ENCODE peak calls at places on chromosomes 2 and 18, in nine cellular contexts. One of them, this sample, is unnamed.

GRCh38 chr2:238973038-238973772 is 125.3 kb downstream of the TWIST2 start:
- DNase-seq in LNCaP clone FGC: no peak
- DNase-seq in pancreas: no peak
- DNase-seq in spleen: no peak
- DNase-seq in Calu3: no peak
- DNase-seq in uterus: peak; percentile 27
- DNase-seq in cardiac fibroblast: no peak
- DNase-seq in cardiac muscle cell: no peak
- DNase-seq in HFFc6: peak; percentile 52
- DNase-seq in this sample: no peak

GRCh38 chr2:134906726-134907125 is 11.9 kb upstream of the CCNT2 start:
- DNase-seq in LNCaP clone FGC: no peak
- DNase-seq in pancreas: no peak
- DNase-seq in spleen: no peak
- DNase-seq in Calu3: no peak
- DNase-seq in uterus: no peak
- DNase-seq in cardiac fibroblast: no peak
- DNase-seq in cardiac muscle cell: no peak
- DNase-seq in HFFc6: no peak
- DNase-seq in this sample: no peak

GRCh38 chr2:56266761-56267411 is 83.1 kb downstream of the CCDC85A start:
- DNase-seq in LNCaP clone FGC: no peak
- DNase-seq in pancreas: no peak
- DNase-seq in spleen: no peak
- DNase-seq in Calu3: no peak
- DNase-seq in uterus: no peak
- DNase-seq in cardiac fibroblast: no peak
- DNase-seq in cardiac muscle cell: no peak
- DNase-seq in HFFc6: no peak
- DNase-seq in this sample: no peak

GRCh38 chr2:159755788-159756187 is 42.2 kb downstream of the CD302 start:
- DNase-seq in LNCaP clone FGC: no peak
- DNase-seq in pancreas: no peak
- DNase-seq in spleen: no peak
- DNase-seq in Calu3: peak; percentile 52
- DNase-seq in uterus: no peak
- DNase-seq in cardiac fibroblast: peak; percentile 44
- DNase-seq in cardiac muscle cell: peak; percentile 2
- DNase-seq in HFFc6: peak; percentile 58
- DNase-seq in this sample: no peak

GRCh38 chr2:233414273-233414654 is 60.0 kb downstream of the DGKD start:
- DNase-seq in LNCaP clone FGC: no peak
- DNase-seq in pancreas: no peak
- DNase-seq in spleen: no peak
- DNase-seq in Calu3: peak; percentile 55
- DNase-seq in uterus: no peak
- DNase-seq in cardiac fibroblast: no peak
- DNase-seq in cardiac muscle cell: no peak
- DNase-seq in HFFc6: peak; percentile 19
- DNase-seq in this sample: no peak

GRCh38 chr2:120262150-120262549 is 9.5 kb downstream of the RALB start:
- DNase-seq in LNCaP clone FGC: no peak
- DNase-seq in pancreas: no peak
- DNase-seq in spleen: no peak
- DNase-seq in Calu3: no peak
- DNase-seq in uterus: no peak
- DNase-seq in cardiac fibroblast: no peak
- DNase-seq in cardiac muscle cell: no peak
- DNase-seq in HFFc6: no peak
- DNase-seq in this sample: no peak

GRCh38 chr2:28603821-28604220 is 108.0 kb downstream of the PLB1 start:
- DNase-seq in LNCaP clone FGC: no peak
- DNase-seq in pancreas: no peak
- DNase-seq in spleen: peak; percentile 62
- DNase-seq in Calu3: no peak
- DNase-seq in uterus: no peak
- DNase-seq in cardiac fibroblast: no peak
- DNase-seq in cardiac muscle cell: no peak
- DNase-seq in HFFc6: no peak
- DNase-seq in this sample: no peak

GRCh38 chr2:41947701-41948396 is 100.0 kb upstream of the PKDCC start:
- DNase-seq in LNCaP clone FGC: no peak
- DNase-seq in pancreas: no peak
- DNase-seq in spleen: no peak
- DNase-seq in Calu3: no peak
- DNase-seq in uterus: peak; percentile 54
- DNase-seq in cardiac fibroblast: no peak
- DNase-seq in cardiac muscle cell: peak; percentile 97
- DNase-seq in HFFc6: no peak
- DNase-seq in this sample: no peak

GRCh38 chr18:5196253-5197031 is 615 bp downstream of the AKAIN1 start:
- DNase-seq in LNCaP clone FGC: no peak
- DNase-seq in pancreas: peak; percentile 47
- DNase-seq in spleen: no peak
- DNase-seq in Calu3: no peak
- DNase-seq in uterus: no peak
- DNase-seq in cardiac fibroblast: no peak
- DNase-seq in cardiac muscle cell: peak; percentile 31
- DNase-seq in HFFc6: no peak
- DNase-seq in this sample: no peak

GRCh38 chr2:130836501-130837174 is at the start of gene ARHGEF4:
- DNase-seq in LNCaP clone FGC: peak; percentile 19
- DNase-seq in pancreas: peak; percentile 93
- DNase-seq in spleen: peak; percentile 73
- DNase-seq in Calu3: peak; percentile 87
- DNase-seq in uterus: no peak
- DNase-seq in cardiac fibroblast: no peak
- DNase-seq in cardiac muscle cell: peak; percentile 71
- DNase-seq in HFFc6: no peak
- DNase-seq in this sample: no peak

GRCh38 chr2:226366920-226367319 is 432.7 kb downstream of the IRS1 start:
- DNase-seq in LNCaP clone FGC: no peak
- DNase-seq in pancreas: no peak
- DNase-seq in spleen: no peak
- DNase-seq in Calu3: no peak
- DNase-seq in uterus: no peak
- DNase-seq in cardiac fibroblast: no peak
- DNase-seq in cardiac muscle cell: no peak
- DNase-seq in HFFc6: no peak
- DNase-seq in this sample: no peak

GRCh38 chr2:215530191-215530968 is 94.5 kb upstream of the FN1 start:
- DNase-seq in LNCaP clone FGC: no peak
- DNase-seq in pancreas: no peak
- DNase-seq in spleen: no peak
- DNase-seq in Calu3: no peak
- DNase-seq in uterus: no peak
- DNase-seq in cardiac fibroblast: peak; percentile 84
- DNase-seq in cardiac muscle cell: no peak
- DNase-seq in HFFc6: peak; percentile 30
- DNase-seq in this sample: no peak

GRCh38 chr2:155485141-155485842 is 786.8 kb downstream of the KCNJ3 start:
- DNase-seq in LNCaP clone FGC: no peak
- DNase-seq in pancreas: no peak
- DNase-seq in spleen: no peak
- DNase-seq in Calu3: no peak
- DNase-seq in uterus: no peak
- DNase-seq in cardiac fibroblast: no peak
- DNase-seq in cardiac muscle cell: no peak
- DNase-seq in HFFc6: no peak
- DNase-seq in this sample: no peak

GRCh38 chr2:69645926-69646325 is 2.4 kb upstream of the AAK1 start:
- DNase-seq in LNCaP clone FGC: no peak
- DNase-seq in pancreas: no peak
- DNase-seq in spleen: no peak
- DNase-seq in Calu3: no peak
- DNase-seq in uterus: no peak
- DNase-seq in cardiac fibroblast: no peak
- DNase-seq in cardiac muscle cell: no peak
- DNase-seq in HFFc6: no peak
- DNase-seq in this sample: no peak

GRCh38 chr2:60882971-60883753 is 1.8 kb downstream of the REL start:
- DNase-seq in LNCaP clone FGC: no peak
- DNase-seq in pancreas: no peak
- DNase-seq in spleen: no peak
- DNase-seq in Calu3: no peak
- DNase-seq in uterus: no peak
- DNase-seq in cardiac fibroblast: peak; percentile 32
- DNase-seq in cardiac muscle cell: peak; percentile 5
- DNase-seq in HFFc6: no peak
- DNase-seq in this sample: no peak

GRCh38 chr18:49002045-49002444 is 51.3 kb upstream of the SMAD7 start:
- DNase-seq in LNCaP clone FGC: no peak
- DNase-seq in pancreas: peak; percentile 39
- DNase-seq in spleen: no peak
- DNase-seq in Calu3: no peak
- DNase-seq in uterus: no peak
- DNase-seq in cardiac fibroblast: no peak
- DNase-seq in cardiac muscle cell: no peak
- DNase-seq in HFFc6: no peak
- DNase-seq in this sample: no peak

GRCh38 chr2:234611209-234611608 is 114.3 kb upstream of the ARL4C start:
- DNase-seq in LNCaP clone FGC: no peak
- DNase-seq in pancreas: no peak
- DNase-seq in spleen: no peak
- DNase-seq in Calu3: peak; percentile 19
- DNase-seq in uterus: no peak
- DNase-seq in cardiac fibroblast: peak; percentile 14
- DNase-seq in cardiac muscle cell: no peak
- DNase-seq in HFFc6: no peak
- DNase-seq in this sample: no peak

GRCh38 chr2:11980809-11981208 is 234.4 kb downstream of the LPIN1 start:
- DNase-seq in LNCaP clone FGC: no peak
- DNase-seq in pancreas: peak; percentile 67
- DNase-seq in spleen: no peak
- DNase-seq in Calu3: no peak
- DNase-seq in uterus: no peak
- DNase-seq in cardiac fibroblast: no peak
- DNase-seq in cardiac muscle cell: no peak
- DNase-seq in HFFc6: no peak
- DNase-seq in this sample: no peak

GRCh38 chr2:209334188-209335017 is 89.4 kb upstream of the MAP2 start:
- DNase-seq in LNCaP clone FGC: peak; percentile 44
- DNase-seq in pancreas: peak; percentile 31
- DNase-seq in spleen: no peak
- DNase-seq in Calu3: peak; percentile 70
- DNase-seq in uterus: peak; percentile 16
- DNase-seq in cardiac fibroblast: peak; percentile 76
- DNase-seq in cardiac muscle cell: peak; percentile 68
- DNase-seq in HFFc6: peak; percentile 57
- DNase-seq in this sample: no peak
- TF ChIP-seq CTCF in LNCaP clone FGC: peak; percentile 88
- TF ChIP-seq CTCF in pancreas: peak; percentile 87
- TF ChIP-seq CTCF in spleen: peak; percentile 78
- TF ChIP-seq CTCF in Calu3: peak; percentile 82
- TF ChIP-seq CTCF in uterus: peak; percentile 46
- TF ChIP-seq CTCF in cardiac fibroblast: peak; percentile 76
- TF ChIP-seq CTCF in cardiac muscle cell: peak; percentile 81
- TF ChIP-seq CTCF in HFFc6: peak; percentile 95
- TF ChIP-seq CTCF in this sample: peak; percentile 87

GRCh38 chr18:67916142-67916541 is 399.6 kb upstream of the DSEL start:
- DNase-seq in LNCaP clone FGC: no peak
- DNase-seq in pancreas: no peak
- DNase-seq in spleen: no peak
- DNase-seq in Calu3: no peak
- DNase-seq in uterus: no peak
- DNase-seq in cardiac fibroblast: no peak
- DNase-seq in cardiac muscle cell: no peak
- DNase-seq in HFFc6: no peak
- DNase-seq in this sample: no peak
- TF ChIP-seq CTCF in LNCaP clone FGC: no peak
- TF ChIP-seq CTCF in pancreas: no peak
- TF ChIP-seq CTCF in spleen: no peak
- TF ChIP-seq CTCF in Calu3: no peak
- TF ChIP-seq CTCF in uterus: no peak
- TF ChIP-seq CTCF in cardiac fibroblast: no peak
- TF ChIP-seq CTCF in cardiac muscle cell: no peak
- TF ChIP-seq CTCF in HFFc6: no peak
- TF ChIP-seq CTCF in this sample: no peak

GRCh38 chr2:138615257-138615656 is 113.7 kb downstream of the SPOPL start:
- DNase-seq in LNCaP clone FGC: no peak
- DNase-seq in pancreas: no peak
- DNase-seq in spleen: no peak
- DNase-seq in Calu3: peak; percentile 13
- DNase-seq in uterus: no peak
- DNase-seq in cardiac fibroblast: peak; percentile 61
- DNase-seq in cardiac muscle cell: no peak
- DNase-seq in HFFc6: peak; percentile 16
- DNase-seq in this sample: no peak

GRCh38 chr2:138622606-138623005 is 121.0 kb downstream of the SPOPL start:
- DNase-seq in LNCaP clone FGC: no peak
- DNase-seq in pancreas: no peak
- DNase-seq in spleen: no peak
- DNase-seq in Calu3: no peak
- DNase-seq in uterus: no peak
- DNase-seq in cardiac fibroblast: no peak
- DNase-seq in cardiac muscle cell: no peak
- DNase-seq in HFFc6: no peak
- DNase-seq in this sample: no peak

GRCh38 chr2:138621139-138621538 is 119.6 kb downstream of the SPOPL start:
- DNase-seq in LNCaP clone FGC: no peak
- DNase-seq in pancreas: no peak
- DNase-seq in spleen: no peak
- DNase-seq in Calu3: peak; percentile 34
- DNase-seq in uterus: no peak
- DNase-seq in cardiac fibroblast: no peak
- DNase-seq in cardiac muscle cell: no peak
- DNase-seq in HFFc6: no peak
- DNase-seq in this sample: no peak
- TF ChIP-seq CTCF in LNCaP clone FGC: no peak
- TF ChIP-seq CTCF in pancreas: no peak
- TF ChIP-seq CTCF in spleen: no peak
- TF ChIP-seq CTCF in Calu3: no peak
- TF ChIP-seq CTCF in uterus: no peak
- TF ChIP-seq CTCF in cardiac fibroblast: no peak
- TF ChIP-seq CTCF in cardiac muscle cell: no peak
- TF ChIP-seq CTCF in HFFc6: no peak
- TF ChIP-seq CTCF in this sample: no peak

DNA sequence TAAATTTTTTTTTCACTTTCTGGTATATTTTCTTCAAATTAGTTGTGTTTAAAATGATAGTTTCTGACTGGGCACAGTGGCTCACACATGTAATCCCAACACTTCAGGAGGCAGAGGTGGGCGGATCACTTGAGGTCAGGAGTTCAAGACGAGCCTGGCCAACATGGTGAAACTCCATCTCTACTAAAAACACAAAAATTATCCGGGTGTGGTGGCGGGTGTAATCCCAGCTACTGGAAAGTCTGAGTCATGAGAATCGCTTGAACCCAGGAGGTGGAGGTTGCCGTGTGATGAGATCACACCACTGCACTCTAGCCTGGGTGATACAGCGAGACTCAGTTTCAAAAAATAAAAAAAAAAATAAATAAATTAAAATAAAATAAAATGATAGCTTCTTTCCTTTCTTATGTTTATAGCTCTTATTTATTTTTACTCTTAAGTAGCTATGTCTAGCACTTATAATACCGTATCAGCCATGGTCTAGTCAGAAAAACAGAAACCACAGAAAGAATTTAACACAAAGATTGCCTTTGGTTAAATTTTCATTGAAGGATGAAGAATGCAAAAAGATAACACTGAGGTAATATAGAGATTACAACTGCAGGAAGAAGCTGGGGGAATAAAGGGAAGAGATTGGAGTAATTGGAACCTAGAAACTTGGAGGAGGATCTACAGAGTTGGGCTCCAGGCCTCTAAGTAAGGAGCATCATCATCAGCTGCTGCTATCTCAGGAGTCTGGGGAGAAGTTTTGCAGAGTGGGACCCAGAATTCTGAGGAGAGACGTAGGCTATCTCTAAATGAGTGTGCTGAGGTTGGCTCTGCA is 54.7 kb upstream of the MBOAT2 start:
- DNase-seq in LNCaP clone FGC: no peak
- DNase-seq in pancreas: no peak
- DNase-seq in spleen: no peak
- DNase-seq in Calu3: peak; percentile 6
- DNase-seq in uterus: no peak
- DNase-seq in cardiac fibroblast: peak; percentile 95
- DNase-seq in cardiac muscle cell: no peak
- DNase-seq in HFFc6: peak; percentile 74
- DNase-seq in this sample: no peak
- TF ChIP-seq CTCF in LNCaP clone FGC: no peak
- TF ChIP-seq CTCF in pancreas: no peak
- TF ChIP-seq CTCF in spleen: no peak
- TF ChIP-seq CTCF in Calu3: no peak
- TF ChIP-seq CTCF in uterus: no peak
- TF ChIP-seq CTCF in cardiac fibroblast: no peak
- TF ChIP-seq CTCF in cardiac muscle cell: no peak
- TF ChIP-seq CTCF in HFFc6: no peak
- TF ChIP-seq CTCF in this sample: no peak